ENCODE peak calls at places on chromosomes 1 and 21, in six cellular contexts. M, T, H, X, F and I are unnamed samples.

GRCh38 chr1:204651843-204652421 is 33.6 kb downstream of the LRRN2 start:
- DNase-seq in M (no peak), F (no peak), X (no peak), H (no peak), T (peak), I (no peak)

GRCh38 chr1:54546651-54547348 is 1.2 kb upstream of the ACOT11 start:
- DNase-seq in F (no peak), M (no peak), X (no peak), T (no peak), H (no peak), I (no peak)

GRCh38 chr1:96710708-96711477 is 10.7 kb upstream of the PTBP2 start:
- DNase-seq in H (no peak), M (peak), T (no peak), X (peak), F (no peak), I (no peak)

GRCh38 chr1:19969898-19970660 is 9.3 kb downstream of the PLA2G2A start:
- DNase-seq in H (no peak), T (no peak), X (no peak), F (no peak), M (peak), I (no peak)

GRCh38 chr1:15100369-15101111 is 53.0 kb upstream of the TMEM51 start:
- DNase-seq in M (peak), X (peak), H (no peak), T (peak), F (peak), I (no peak)

GRCh38 chr21:20996421-20997307 is 1.5 kb upstream of the NCAM2 start:
- DNase-seq in T (peak), X (no peak), M (peak), F (no peak), H (no peak), I (no peak)

GRCh38 chr1:91234181-91234580 is 170.5 kb downstream of the HFM1 start:
- DNase-seq in X (no peak), F (no peak), T (no peak), H (no peak), M (no peak), I (no peak)

GRCh38 chr1:63693956-63694607 is 79.7 kb upstream of the ROR1 start:
- DNase-seq in X (peak), M (peak), H (no peak), T (no peak), F (no peak), I (no peak)

GRCh38 chr1:161115132-161115711 is 2.6 kb downstream of the PFDN2 start:
- DNase-seq in F (no peak), M (peak), H (no peak), X (no peak), T (no peak), I (no peak)

GRCh38 chr1:157703981-157704380 is 3.4 kb upstream of the FCRL3 start:
- DNase-seq in F (no peak), X (no peak), H (no peak), M (no peak), T (no peak), I (no peak)